ENCODE peak calls at places on chromosome 1, in seven cellular contexts. R is vagina, P is fibroblast of pulmonary artery, S is progenitor cell of endocrine pancreas, C is AG09309, Z is astrocyte of the spinal cord, J is mucosa of descending colon. X is an unnamed sample.
A peak's percentile ranks its signal among the peaks of the same experiment; 100 is the strongest.

GRCh38 chr1:201506573-201507567 is at the start of gene CSRP1:
- DNase-seq in S (no peak), Z (peak; percentile 84), C (no peak), P (peak; percentile 90), R (no peak), J (peak; percentile 93), X (no peak)

GRCh38 chr1:183877321-183877720 is 72.4 kb downstream of the RGL1 start:
- DNase-seq in J (peak; percentile 23), P (peak; percentile 89), S (no peak), Z (peak; percentile 54), R (no peak), C (no peak), X (no peak)

GRCh38 chr1:54405894-54406293 is 300 bp downstream of the SSBP3 start:
- DNase-seq in J (no peak), C (no peak), S (no peak), R (no peak), Z (no peak), P (peak; percentile 18), X (no peak)

GRCh38 chr1:216193839-216194443 is 229.3 kb downstream of the USH2A start:
- DNase-seq in S (no peak), Z (no peak), R (no peak), J (no peak), P (no peak), C (no peak), X (no peak)

GRCh38 chr1:109149874-109150601 is 36.1 kb downstream of the ELAPOR1 start:
- DNase-seq in Z (no peak), J (no peak), C (no peak), P (no peak), S (no peak), R (no peak), X (no peak)

GRCh38 chr1:17909634-17910033 is 154.5 kb downstream of the ACTL8 start:
- DNase-seq in S (no peak), P (peak; percentile 22), J (peak; percentile 17), R (no peak), C (no peak), Z (peak; percentile 1), X (no peak)

GRCh38 chr1:86487131-86487804 is 18.5 kb downstream of the CLCA1 start:
- DNase-seq in P (peak; percentile 58), J (no peak), R (no peak), Z (peak; percentile 92), S (no peak), C (peak; percentile 98), X (no peak)

GRCh38 chr1:186183219-186183618 is 191.8 kb downstream of the TPR start:
- DNase-seq in Z (peak; percentile 60), J (no peak), S (no peak), C (peak; percentile 46), P (peak; percentile 48), R (no peak), X (no peak)

GRCh38 chr1:12345350-12346217 is 115.8 kb downstream of the VPS13D start:
- DNase-seq in S (no peak), C (no peak), Z (no peak), J (peak; percentile 30), R (no peak), P (no peak), X (no peak)

GRCh38 chr1:247496581-247497285 is 38.8 kb upstream of the OR2B11 start:
- DNase-seq in J (no peak), Z (no peak), C (no peak), S (no peak), R (no peak), P (no peak), X (no peak)

GRCh38 chr1:153277852-153278251 is 18.4 kb downstream of the LORICRIN start:
- DNase-seq in R (no peak), C (no peak), S (no peak), J (peak; percentile 60), Z (no peak), P (no peak), X (no peak)

GRCh38 chr1:29239142-29239541 is 2.8 kb downstream of the PTPRU start:
- DNase-seq in S (no peak), R (no peak), P (no peak), J (no peak), C (no peak), Z (no peak), X (no peak)

GRCh38 chr1:102879439-102879993 is 228.8 kb downstream of the COL11A1 start:
- DNase-seq in Z (peak; percentile 64), J (no peak), S (no peak), C (peak; percentile 48), P (peak; percentile 85), R (no peak), X (no peak)

GRCh38 chr1:206606867-206607266 is 5.4 kb downstream of the EIF2D start:
- DNase-seq in J (no peak), Z (no peak), P (peak; percentile 49), C (no peak), R (no peak), S (no peak), X (no peak)

GRCh38 chr1:214135886-214136285 is 145.1 kb upstream of the SMYD2 start:
- DNase-seq in C (no peak), S (no peak), P (no peak), R (no peak), Z (peak; percentile 19), J (no peak), X (no peak)

GRCh38 chr1:30467101-30467500 is 256.3 kb downstream of the MATN1 start:
- DNase-seq in C (no peak), J (no peak), R (no peak), Z (no peak), S (no peak), P (no peak), X (no peak)

GRCh38 chr1:184386271-184387068 is at the start of gene C1orf21:
- DNase-seq in R (no peak), P (peak; percentile 88), C (peak; percentile 54), S (peak; percentile 85), Z (peak; percentile 86), J (peak; percentile 91), X (peak; percentile 96)

GRCh38 chr1:167515893-167516321 is 2.4 kb downstream of the CD247 start:
- DNase-seq in P (no peak), C (no peak), J (no peak), R (no peak), Z (no peak), S (no peak), X (peak; percentile 34)

GRCh38 chr1:85379203-85380136 is 85.5 kb downstream of the DDAH1 start:
- DNase-seq in Z (no peak), R (no peak), C (no peak), J (no peak), P (peak; percentile 76), S (no peak), X (no peak)

GRCh38 chr1:5430136-5430535 is 562.1 kb downstream of the NPHP4 start:
- DNase-seq in C (no peak), Z (no peak), P (no peak), R (no peak), J (no peak), S (no peak), X (no peak)

GRCh38 chr1:9238550-9238949 is 4.0 kb downstream of the H6PD start:
- DNase-seq in S (no peak), Z (no peak), C (no peak), J (no peak), P (no peak), R (no peak), X (no peak)

GRCh38 chr1:4395158-4395557 is 259.3 kb upstream of the AJAP1 start:
- DNase-seq in J (no peak), S (no peak), R (no peak), C (no peak), Z (no peak), P (no peak), X (no peak)

GRCh38 chr1:40519517-40519916 is 10.9 kb downstream of the EXO5 start:
- DNase-seq in C (no peak), P (peak; percentile 7), R (no peak), J (no peak), S (no peak), Z (no peak), X (no peak)

DNA sequence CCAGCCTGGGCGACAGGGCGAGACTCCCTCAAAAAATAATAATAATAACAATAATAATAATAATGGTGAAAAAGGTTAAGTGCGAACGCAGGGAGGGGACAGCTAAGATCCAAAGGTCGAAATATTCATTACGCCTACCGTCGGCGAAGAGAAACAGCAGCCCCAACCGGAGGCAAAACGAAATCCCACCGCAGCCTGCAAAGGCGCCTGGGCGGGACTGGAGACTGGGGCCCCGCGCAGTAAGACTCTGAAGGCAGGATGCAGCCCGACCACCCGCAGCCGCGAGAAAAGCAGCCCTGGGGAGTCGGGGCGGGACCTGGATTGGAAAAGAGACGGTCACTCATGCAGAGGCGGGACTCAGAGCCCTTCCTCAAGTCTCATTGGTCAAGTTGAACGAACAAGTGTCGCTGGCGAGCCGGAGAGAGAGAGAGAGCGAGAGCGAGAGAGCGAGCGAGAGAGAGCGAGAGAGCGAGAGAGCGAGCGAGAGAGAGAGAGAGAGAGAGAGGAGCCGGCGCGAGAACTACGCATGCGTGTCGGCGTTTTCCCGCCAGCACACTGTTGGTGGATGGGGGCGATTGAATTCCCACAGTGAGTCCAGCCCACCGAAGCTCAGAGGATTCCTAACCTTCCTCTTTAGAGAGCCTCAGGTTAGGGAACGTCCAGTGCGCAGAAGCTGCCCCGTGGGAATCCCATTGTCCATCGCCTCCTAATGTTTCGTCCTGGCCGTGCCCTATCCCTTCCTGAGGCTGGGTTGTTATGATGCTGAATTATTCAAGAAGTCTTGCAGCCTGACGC is 10.7 kb downstream of the ENTREP3 start:
- DNase-seq in S (peak; percentile 91), P (peak; percentile 100), Z (peak; percentile 100), R (no peak), C (peak; percentile 99), J (peak; percentile 97), X (peak; percentile 99)
- TF ChIP-seq CTCF in S (peak; percentile 36), P (peak; percentile 24), Z (peak; percentile 38), R (peak; percentile 100), C (peak; percentile 14), J (peak; percentile 16), X (peak; percentile 36)

GRCh38 chr1:178279287-178279686 is 185.4 kb downstream of the RASAL2 start:
- DNase-seq in C (no peak), J (no peak), S (no peak), P (no peak), Z (no peak), R (no peak), X (no peak)

GRCh38 chr1:178284059-178284458 is 190.2 kb downstream of the RASAL2 start:
- DNase-seq in Z (peak; percentile 6), C (no peak), J (no peak), P (no peak), R (no peak), S (no peak), X (no peak)

GRCh38 chr1:178283409-178283808 is 189.5 kb downstream of the RASAL2 start:
- DNase-seq in C (no peak), S (no peak), J (no peak), P (peak; percentile 86), R (no peak), Z (peak; percentile 30), X (no peak)

GRCh38 chr1:178278135-178278534 is 184.2 kb downstream of the RASAL2 start:
- DNase-seq in S (no peak), P (peak; percentile 32), Z (no peak), R (no peak), J (no peak), C (no peak), X (no peak)

GRCh38 chr1:178282949-178283367 is 189.1 kb downstream of the RASAL2 start:
- DNase-seq in J (no peak), C (peak; percentile 46), R (no peak), S (no peak), P (peak; percentile 87), Z (peak; percentile 82), X (no peak)
- TF ChIP-seq CTCF in J (no peak), C (peak; percentile 60), R (no peak), S (peak; percentile 50), P (peak; percentile 67), Z (peak; percentile 59), X (peak; percentile 72)

GRCh38 chr1:46244656-46245371 is 2.7 kb upstream of the RAD54L start:
- DNase-seq in S (no peak), J (no peak), P (peak; percentile 43), R (no peak), Z (no peak), C (no peak), X (no peak)
- TF ChIP-seq CTCF in S (peak; percentile 19), J (no peak), P (peak; percentile 41), R (no peak), Z (peak; percentile 29), C (peak; percentile 56), X (peak; percentile 56)

GRCh38 chr1:68051475-68051874 is 1.0 kb upstream of the DIRAS3 start:
- DNase-seq in R (no peak), S (no peak), P (peak; percentile 80), C (peak; percentile 49), J (peak; percentile 5), Z (peak; percentile 68), X (no peak)
- TF ChIP-seq CTCF in R (peak; percentile 30), S (peak; percentile 44), P (peak; percentile 68), C (peak; percentile 82), J (no peak), Z (peak; percentile 63), X (peak; percentile 49)